ENCODE peak calls at places on chromosomes 16 and 17, in seven cellular contexts. Y is Caki2; E is CD14-positive monocyte; D is nucleus accumbens; Q is central memory CD4-positive, alpha-beta T cell; J is progenitor cell of endocrine pancreas; U is GM12891. K is an unnamed sample.

GRCh38 chr17:47663997-47664941 is 14.6 kb downstream of the KPNB1 start:
- DNase-seq in Y (peak), E (no peak), D (peak), Q (peak), J (peak), U (no peak), K (no peak)

GRCh38 chr16:8229011-8229520 is 361.2 kb downstream of the TMEM114 start:
- DNase-seq in Y (no peak), E (no peak), D (no peak), Q (no peak), J (no peak), U (no peak), K (no peak)

GRCh38 chr16:53090591-53091507 is 36.1 kb downstream of the CHD9 start:
- DNase-seq in Y (no peak), E (peak), D (peak), Q (no peak), J (no peak), U (no peak), K (peak)

GRCh38 chr16:4410335-4411075 is 5.9 kb downstream of the CORO7 start:
- DNase-seq in Y (no peak), E (no peak), D (peak), Q (no peak), J (no peak), U (no peak), K (peak)

GRCh38 chr17:68429881-68430280 is 27.4 kb downstream of the WIPI1 start:
- DNase-seq in Y (no peak), E (no peak), D (no peak), Q (no peak), J (no peak), U (no peak), K (no peak)

GRCh38 chr17:17757391-17757791 is 76.1 kb downstream of the RAI1 start:
- DNase-seq in Y (no peak), E (no peak), D (no peak), Q (no peak), J (no peak), U (no peak), K (no peak)

GRCh38 chr17:34122529-34122928 is 132.6 kb upstream of the CCL2 start:
- DNase-seq in Y (no peak), E (no peak), D (no peak), Q (no peak), J (no peak), U (no peak), K (no peak)

GRCh38 chr17:81518785-81519283 is 6.2 kb upstream of the ACTG1 start:
- DNase-seq in Y (no peak), E (peak), D (no peak), Q (no peak), J (no peak), U (no peak), K (no peak)

GRCh38 chr17:47850692-47851573 is at the start of gene SP6:
- DNase-seq in Y (peak), E (no peak), D (no peak), Q (peak), J (peak), U (no peak), K (no peak)

GRCh38 chr17:49218941-49219913 is 8.7 kb downstream of the ABI3 start:
- DNase-seq in Y (no peak), E (peak), D (no peak), Q (peak), J (no peak), U (peak), K (no peak)

GRCh38 chr17:62109924-62110323 is 44.8 kb upstream of the MED13 start:
- DNase-seq in Y (no peak), E (no peak), D (no peak), Q (no peak), J (no peak), U (no peak), K (no peak)

K was measured in non-pigmented ciliary epithelial cell.